ENCODE peak calls at places on chromosomes 6 and 20, in seven cellular contexts. E, R, F, G, V, Y and P are unnamed samples.

GRCh38 chr20:7195704-7196103 is 428.2 kb downstream of the BMP2 start:
- DNase-seq in E (peak), R (no peak), F (no peak), G (no peak), V (no peak), Y (peak), P (no peak)

GRCh38 chr6:150273457-150274309 is 95.1 kb upstream of the IYD start:
- DNase-seq in E (no peak), R (no peak), F (no peak), G (no peak), V (no peak), Y (no peak), P (no peak)

GRCh38 chr6:28977351-28978136 is 27.6 kb downstream of the ZNF311 start:
- DNase-seq in E (peak), R (no peak), F (peak), G (no peak), V (peak), Y (peak), P (no peak)

GRCh38 chr20:32681175-32682084 is 7.7 kb upstream of the C20orf203 start:
- DNase-seq in E (peak), R (peak), F (peak), G (peak), V (no peak), Y (peak), P (no peak)

GRCh38 chr6:121616411-121616810 is 181.0 kb downstream of the GJA1 start:
- DNase-seq in E (no peak), R (no peak), F (no peak), G (no peak), V (no peak), Y (no peak), P (no peak)

GRCh38 chr6:22113046-22113766 is 183.6 kb downstream of the PRL start:
- DNase-seq in E (peak), R (peak), F (no peak), G (peak), V (peak), Y (peak), P (no peak)

GRCh38 chr6:56652994-56653393 is 10.3 kb upstream of the DST start:
- DNase-seq in E (peak), R (no peak), F (no peak), G (no peak), V (peak), Y (no peak), P (no peak)

GRCh38 chr6:90025418-90026089 is 131.3 kb downstream of the GJA10 start:
- DNase-seq in E (peak), R (no peak), F (peak), G (peak), V (peak), Y (peak), P (no peak)

GRCh38 chr20:58776109-58776508 is 74.6 kb downstream of the GNAS-AS1 start:
- DNase-seq in E (no peak), R (no peak), F (no peak), G (no peak), V (no peak), Y (no peak), P (no peak)

GRCh38 chr6:6688283-6688682 is 99.8 kb downstream of the LY86 start:
- DNase-seq in E (no peak), R (no peak), F (no peak), G (no peak), V (no peak), Y (no peak), P (no peak)